ENCODE peak calls at places on chromosomes 6 and 20, in six cellular contexts. One of them, this sample, is unnamed.

GRCh38 chr20:45946149-45946970 is 11.9 kb downstream of the PCIF1 start:
- DNase-seq in psoas muscle: peak
- DNase-seq in Peyer's patch: no peak
- DNase-seq in left ventricle myocardium inferior: no peak
- DNase-seq in GM12865: no peak
- DNase-seq in CD8-positive, alpha-beta T cell: no peak
- DNase-seq in this sample: peak

GRCh38 chr6:7730852-7731251 is 5.0 kb downstream of the BMP6 start:
- DNase-seq in psoas muscle: no peak
- DNase-seq in Peyer's patch: no peak
- DNase-seq in left ventricle myocardium inferior: no peak
- DNase-seq in GM12865: no peak
- DNase-seq in CD8-positive, alpha-beta T cell: no peak
- DNase-seq in this sample: no peak

GRCh38 chr6:144265061-144265357 is 20.1 kb upstream of the UTRN start:
- DNase-seq in psoas muscle: no peak
- DNase-seq in Peyer's patch: no peak
- DNase-seq in left ventricle myocardium inferior: no peak
- DNase-seq in GM12865: no peak
- DNase-seq in CD8-positive, alpha-beta T cell: no peak
- DNase-seq in this sample: no peak

GRCh38 chr6:112296122-112296521 is 41.8 kb upstream of the LAMA4 start:
- DNase-seq in psoas muscle: no peak
- DNase-seq in Peyer's patch: no peak
- DNase-seq in left ventricle myocardium inferior: no peak
- DNase-seq in GM12865: peak
- DNase-seq in CD8-positive, alpha-beta T cell: no peak
- DNase-seq in this sample: no peak

GRCh38 chr20:18615020-18615652 is 27.3 kb downstream of the DTD1 start:
- DNase-seq in psoas muscle: no peak
- DNase-seq in Peyer's patch: no peak
- DNase-seq in left ventricle myocardium inferior: no peak
- DNase-seq in GM12865: no peak
- DNase-seq in CD8-positive, alpha-beta T cell: no peak
- DNase-seq in this sample: no peak

GRCh38 chr6:146914563-146915483 is 289.4 kb upstream of the STXBP5 start:
- DNase-seq in psoas muscle: peak
- DNase-seq in Peyer's patch: no peak
- DNase-seq in left ventricle myocardium inferior: no peak
- DNase-seq in GM12865: no peak
- DNase-seq in CD8-positive, alpha-beta T cell: no peak
- DNase-seq in this sample: no peak

GRCh38 chr6:127481081-127481480 is 21.9 kb upstream of the KIAA0408 start:
- DNase-seq in psoas muscle: no peak
- DNase-seq in Peyer's patch: no peak
- DNase-seq in left ventricle myocardium inferior: no peak
- DNase-seq in GM12865: no peak
- DNase-seq in CD8-positive, alpha-beta T cell: no peak
- DNase-seq in this sample: no peak

GRCh38 chr20:50586531-50587232 is 76.5 kb downstream of the PTPN1 start:
- DNase-seq in psoas muscle: no peak
- DNase-seq in Peyer's patch: no peak
- DNase-seq in left ventricle myocardium inferior: no peak
- DNase-seq in GM12865: no peak
- DNase-seq in CD8-positive, alpha-beta T cell: no peak
- DNase-seq in this sample: no peak

GRCh38 chr6:115891111-115891669 is 169.5 kb downstream of the FRK start:
- DNase-seq in psoas muscle: no peak
- DNase-seq in Peyer's patch: no peak
- DNase-seq in left ventricle myocardium inferior: no peak
- DNase-seq in GM12865: peak
- DNase-seq in CD8-positive, alpha-beta T cell: no peak
- DNase-seq in this sample: no peak

DNA sequence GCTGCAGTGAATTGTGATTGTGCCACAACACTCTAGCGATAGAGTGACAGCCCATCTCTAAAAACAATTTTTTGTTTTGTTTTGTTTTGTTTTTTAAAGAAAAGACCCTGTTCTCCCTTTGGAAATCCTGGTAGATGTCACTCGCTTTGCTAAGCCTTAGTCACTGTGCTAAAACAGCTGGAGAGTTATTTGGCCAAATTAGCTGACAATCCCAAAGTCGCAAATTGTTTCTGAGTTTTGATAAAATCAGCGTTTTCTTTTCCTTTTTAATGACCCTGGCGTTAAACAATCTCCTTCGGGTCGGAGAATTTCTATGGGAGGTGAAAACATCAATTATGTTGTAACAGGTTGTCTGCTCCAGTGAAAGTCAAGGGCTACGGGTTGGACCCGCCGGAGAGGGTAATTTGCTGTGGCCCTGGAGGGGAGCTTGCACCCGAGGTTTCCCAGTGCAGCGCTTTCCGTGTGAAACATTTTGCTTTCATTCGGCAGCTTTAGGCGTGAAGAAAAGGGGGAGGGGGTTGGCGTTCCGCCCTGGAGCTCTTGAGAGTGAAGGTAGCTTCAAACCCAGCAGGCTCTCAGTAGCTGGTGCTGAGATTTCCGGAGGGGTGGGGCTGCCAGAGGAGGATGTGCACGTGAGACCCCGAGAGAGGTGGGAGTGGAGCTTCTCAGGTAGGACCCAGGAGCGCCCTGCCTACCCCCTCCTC is 296.6 kb downstream of the PHACTR1 start:
- DNase-seq in psoas muscle: peak
- DNase-seq in Peyer's patch: no peak
- DNase-seq in left ventricle myocardium inferior: peak
- DNase-seq in GM12865: no peak
- DNase-seq in CD8-positive, alpha-beta T cell: no peak
- DNase-seq in this sample: no peak
- H3K4me3 ChIP-seq in psoas muscle: peak
- H3K4me3 ChIP-seq in Peyer's patch: peak
- H3K4me3 ChIP-seq in left ventricle myocardium inferior: peak
- H3K4me3 ChIP-seq in GM12865: no peak
- H3K4me3 ChIP-seq in CD8-positive, alpha-beta T cell: peak
- H3K4me3 ChIP-seq in this sample: no peak

DNA sequence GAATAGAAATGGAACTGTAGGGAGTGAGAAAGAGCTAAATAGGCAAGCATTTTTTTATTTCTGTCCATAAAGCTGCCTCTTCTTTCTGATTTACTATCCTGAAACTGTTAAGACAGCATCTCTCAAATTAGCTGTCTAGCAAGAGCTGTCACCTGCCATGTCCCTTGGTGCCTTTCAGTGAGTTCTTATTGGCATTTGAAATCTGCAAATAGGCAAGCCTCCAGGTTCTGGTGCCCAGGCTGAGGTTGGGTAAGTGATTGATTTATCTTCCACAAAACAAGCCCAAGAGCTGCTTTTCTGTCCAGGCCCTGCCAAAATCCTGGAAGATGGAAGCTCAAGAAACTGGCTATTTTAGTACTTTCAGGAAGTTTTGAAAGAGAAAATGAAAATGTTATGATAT is 22.4 kb downstream of the MANEA start:
- DNase-seq in psoas muscle: no peak
- DNase-seq in Peyer's patch: no peak
- DNase-seq in left ventricle myocardium inferior: no peak
- DNase-seq in GM12865: no peak
- DNase-seq in CD8-positive, alpha-beta T cell: no peak
- DNase-seq in this sample: no peak
- H3K4me3 ChIP-seq in psoas muscle: no peak
- H3K4me3 ChIP-seq in Peyer's patch: no peak
- H3K4me3 ChIP-seq in left ventricle myocardium inferior: no peak
- H3K4me3 ChIP-seq in GM12865: no peak
- H3K4me3 ChIP-seq in CD8-positive, alpha-beta T cell: no peak
- H3K4me3 ChIP-seq in this sample: no peak

DNA sequence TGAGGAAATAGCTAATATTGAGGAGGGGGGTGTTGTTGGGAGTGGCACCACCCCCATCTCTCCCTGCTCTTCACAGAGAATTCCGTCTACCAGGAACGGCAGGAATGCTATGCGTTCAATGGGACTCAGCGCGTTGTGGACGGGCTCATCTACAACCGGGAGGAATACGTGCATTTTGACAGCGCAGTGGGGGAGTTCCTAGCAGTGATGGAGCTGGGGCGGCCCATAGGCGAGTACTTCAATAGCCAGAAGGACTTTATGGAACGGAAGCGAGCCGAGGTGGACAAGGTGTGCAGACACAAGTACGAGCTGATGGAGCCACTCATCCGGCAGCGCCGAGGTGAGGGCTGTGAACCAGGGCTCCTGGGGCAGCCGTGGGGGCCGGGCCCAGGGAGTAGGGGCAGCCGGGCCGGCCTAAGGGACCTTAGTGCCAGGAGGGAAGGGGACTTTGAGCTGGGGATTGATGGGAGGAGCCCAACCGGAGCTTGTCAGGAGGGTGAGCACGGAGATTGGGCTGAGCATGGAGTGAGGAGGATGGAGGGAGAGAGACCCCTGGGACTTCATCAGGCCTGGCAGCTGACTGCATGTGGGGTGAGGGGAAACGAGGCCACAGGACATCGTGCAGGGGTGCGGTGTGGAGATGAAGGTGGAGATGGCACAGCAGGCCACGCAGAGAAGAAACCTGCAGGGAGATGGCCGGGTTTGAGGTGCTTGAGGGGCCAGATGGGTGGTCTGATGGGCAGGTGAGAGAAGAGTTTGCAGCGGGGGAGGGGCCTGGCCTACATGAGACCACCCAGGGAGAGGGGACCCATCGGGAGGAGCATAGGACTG is 41.3 kb downstream of the HLA-DPB1 start:
- DNase-seq in psoas muscle: no peak
- DNase-seq in Peyer's patch: no peak
- DNase-seq in left ventricle myocardium inferior: no peak
- DNase-seq in GM12865: no peak
- DNase-seq in CD8-positive, alpha-beta T cell: no peak
- DNase-seq in this sample: no peak
- H3K4me3 ChIP-seq in psoas muscle: no peak
- H3K4me3 ChIP-seq in Peyer's patch: no peak
- H3K4me3 ChIP-seq in left ventricle myocardium inferior: no peak
- H3K4me3 ChIP-seq in GM12865: no peak
- H3K4me3 ChIP-seq in CD8-positive, alpha-beta T cell: no peak
- H3K4me3 ChIP-seq in this sample: no peak

DNA sequence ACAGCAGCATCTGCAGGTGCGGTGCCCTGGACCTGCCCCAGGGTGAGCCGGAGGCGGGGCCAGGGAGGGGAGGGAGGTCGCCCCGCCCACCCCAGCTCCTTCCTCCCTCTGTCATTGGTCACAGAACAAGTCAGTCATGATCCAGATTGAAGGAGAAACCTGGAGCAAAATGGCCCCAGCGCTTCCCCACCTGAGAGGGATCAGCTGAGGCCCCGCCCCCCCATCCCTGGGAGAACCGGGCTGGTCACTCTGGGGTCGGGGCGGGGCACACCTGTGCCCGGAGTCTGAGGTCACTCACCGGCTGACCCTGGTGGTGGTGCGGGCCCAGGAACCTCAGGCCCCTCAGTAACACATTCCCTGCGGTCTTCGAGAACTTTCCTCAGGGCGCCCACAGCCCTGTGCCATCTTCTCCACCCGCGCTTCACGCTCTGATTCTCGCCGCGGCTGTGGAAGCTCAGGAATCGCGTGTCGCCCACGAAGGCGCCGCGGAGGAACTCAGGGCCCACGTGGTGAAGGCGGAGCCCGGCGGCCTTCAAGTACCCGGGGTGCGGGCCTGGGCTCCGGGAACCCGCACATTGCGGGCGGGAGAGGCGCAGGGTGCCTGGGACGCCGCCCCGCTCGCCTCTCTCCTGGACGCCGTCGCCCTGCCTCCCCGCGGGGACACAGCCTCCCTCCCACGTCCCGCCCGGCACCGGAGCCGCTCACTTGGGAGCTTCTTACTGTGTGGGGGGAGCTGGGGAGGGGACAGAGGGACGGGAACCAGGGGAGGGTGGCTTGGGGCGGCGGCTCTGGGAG is 36.4 kb upstream of the HLA-C start:
- DNase-seq in psoas muscle: peak
- DNase-seq in Peyer's patch: peak
- DNase-seq in left ventricle myocardium inferior: no peak
- DNase-seq in GM12865: peak
- DNase-seq in CD8-positive, alpha-beta T cell: peak
- DNase-seq in this sample: peak
- H3K4me3 ChIP-seq in psoas muscle: peak
- H3K4me3 ChIP-seq in Peyer's patch: peak
- H3K4me3 ChIP-seq in left ventricle myocardium inferior: peak
- H3K4me3 ChIP-seq in GM12865: peak
- H3K4me3 ChIP-seq in CD8-positive, alpha-beta T cell: peak
- H3K4me3 ChIP-seq in this sample: peak

DNA sequence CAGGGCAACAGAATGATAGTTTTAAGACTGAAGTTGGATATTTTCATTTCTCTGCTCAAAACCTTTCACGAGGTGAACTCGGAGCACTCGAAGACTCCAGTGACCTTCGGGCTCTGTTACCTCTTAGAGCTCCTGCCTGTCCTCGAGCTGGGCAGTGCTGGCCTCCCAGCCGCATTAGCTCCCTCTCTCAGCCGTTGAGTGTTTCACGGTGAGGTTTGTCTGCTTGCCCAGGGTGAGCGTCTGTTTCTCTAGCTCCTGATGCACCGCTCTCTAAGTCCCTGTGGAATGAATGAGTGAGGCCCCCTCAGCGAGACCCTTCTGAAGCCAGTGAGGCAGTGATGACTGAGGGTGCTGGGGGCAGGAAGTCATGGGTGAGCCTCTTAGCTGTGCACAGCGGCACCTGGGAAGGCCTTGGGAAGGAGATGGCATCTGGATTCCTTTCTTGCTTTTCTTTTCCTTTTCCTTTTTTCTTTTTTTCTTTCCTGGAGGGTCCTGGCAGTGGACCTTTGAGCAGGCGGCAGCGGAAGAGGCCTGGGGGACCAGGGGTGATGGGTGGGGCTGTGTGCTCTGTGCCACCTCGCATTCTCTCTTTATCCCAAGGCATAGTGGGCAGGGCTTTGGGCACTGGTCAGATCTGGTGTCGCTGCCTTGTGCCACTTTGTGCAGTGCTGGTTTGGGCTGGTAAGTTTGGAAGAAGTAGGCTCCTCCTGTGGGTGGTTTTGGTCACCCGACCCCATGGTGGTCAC is 2.2 kb downstream of the PSMG4 start:
- DNase-seq in psoas muscle: no peak
- DNase-seq in Peyer's patch: no peak
- DNase-seq in left ventricle myocardium inferior: no peak
- DNase-seq in GM12865: no peak
- DNase-seq in CD8-positive, alpha-beta T cell: no peak
- DNase-seq in this sample: no peak
- H3K4me3 ChIP-seq in psoas muscle: peak
- H3K4me3 ChIP-seq in Peyer's patch: no peak
- H3K4me3 ChIP-seq in left ventricle myocardium inferior: peak
- H3K4me3 ChIP-seq in GM12865: peak
- H3K4me3 ChIP-seq in CD8-positive, alpha-beta T cell: no peak
- H3K4me3 ChIP-seq in this sample: peak

GRCh38 chr6:106796754-106797153 is 167.4 kb downstream of the QRSL1 start:
- DNase-seq in psoas muscle: no peak
- DNase-seq in Peyer's patch: no peak
- DNase-seq in left ventricle myocardium inferior: no peak
- DNase-seq in GM12865: no peak
- DNase-seq in CD8-positive, alpha-beta T cell: no peak
- DNase-seq in this sample: no peak
- H3K4me3 ChIP-seq in psoas muscle: no peak
- H3K4me3 ChIP-seq in Peyer's patch: no peak
- H3K4me3 ChIP-seq in left ventricle myocardium inferior: no peak
- H3K4me3 ChIP-seq in GM12865: no peak
- H3K4me3 ChIP-seq in CD8-positive, alpha-beta T cell: no peak
- H3K4me3 ChIP-seq in this sample: no peak

GRCh38 chr6:61606500-61606899 is 679.5 kb downstream of the KHDRBS2 start:
- DNase-seq in psoas muscle: no peak
- DNase-seq in Peyer's patch: no peak
- DNase-seq in left ventricle myocardium inferior: no peak
- DNase-seq in GM12865: no peak
- DNase-seq in CD8-positive, alpha-beta T cell: no peak
- DNase-seq in this sample: no peak
- H3K4me3 ChIP-seq in psoas muscle: no peak
- H3K4me3 ChIP-seq in Peyer's patch: no peak
- H3K4me3 ChIP-seq in left ventricle myocardium inferior: no peak
- H3K4me3 ChIP-seq in GM12865: no peak
- H3K4me3 ChIP-seq in CD8-positive, alpha-beta T cell: no peak
- H3K4me3 ChIP-seq in this sample: no peak

GRCh38 chr6:75850026-75850385 is 101.0 kb downstream of the MYO6 start:
- DNase-seq in psoas muscle: no peak
- DNase-seq in Peyer's patch: no peak
- DNase-seq in left ventricle myocardium inferior: no peak
- DNase-seq in GM12865: no peak
- DNase-seq in CD8-positive, alpha-beta T cell: no peak
- DNase-seq in this sample: no peak
- H3K4me3 ChIP-seq in psoas muscle: no peak
- H3K4me3 ChIP-seq in Peyer's patch: no peak
- H3K4me3 ChIP-seq in left ventricle myocardium inferior: no peak
- H3K4me3 ChIP-seq in GM12865: no peak
- H3K4me3 ChIP-seq in CD8-positive, alpha-beta T cell: no peak
- H3K4me3 ChIP-seq in this sample: no peak